ENCODE peak calls at places on chromosomes 13 and 19, in four cellular contexts. V is stimulated activated CD8-positive, alpha-beta memory T cell treated with anti-CD3 and anti-CD28 coated beads, Interleukin-7, amount 100 ng/mL, for 1 hour; G is cerebellar nuclear complex; S is activated T-cell treated with anti-CD3 and anti-CD28 coated beads for 48 hours. P is an unnamed sample.

GRCh38 chr19:42066075-42066754 is 3.8 kb downstream of the GRIK5 start:
- DNase-seq in V (no peak), G (no peak), S (no peak), P (no peak)

GRCh38 chr13:30526612-30527217 is 61.0 kb upstream of the HMGB1 start:
- DNase-seq in V (no peak), G (no peak), S (no peak), P (no peak)

GRCh38 chr13:88761145-88761544 is 1090.0 kb downstream of the SLITRK5 start:
- DNase-seq in V (no peak), G (no peak), S (no peak), P (no peak)

GRCh38 chr19:1004204-1004802 is 4.1 kb downstream of the GRIN3B start:
- DNase-seq in V (no peak), G (no peak), S (no peak), P (no peak)

GRCh38 chr13:98214008-98214643 is 37.1 kb upstream of the RNF113B start:
- DNase-seq in V (no peak), G (no peak), S (no peak), P (peak)

GRCh38 chr13:112790735-112791641 is 101.2 kb downstream of the ATP11A start:
- DNase-seq in V (no peak), G (no peak), S (no peak), P (no peak)

GRCh38 chr19:58396691-58397532 is 1.5 kb downstream of the RNF225 start:
- DNase-seq in V (no peak), G (no peak), S (no peak), P (no peak)

GRCh38 chr13:90752070-90752469 is 595.4 kb upstream of the MIR17HG start:
- DNase-seq in V (no peak), G (no peak), S (no peak), P (no peak)

GRCh38 chr13:93422980-93423554 is 196.5 kb downstream of the GPC6 start:
- DNase-seq in V (no peak), G (no peak), S (no peak), P (no peak)

P was measured in AG09319.